ENCODE peak calls at places on chromosomes 5 and 9, in four cellular contexts. D, Q, G and O are unnamed samples.

GRCh38 chr5:109324351-109324750 is 85.4 kb downstream of the PJA2 start:
- DNase-seq in G (no peak), D (no peak), Q (no peak), O (no peak)

GRCh38 chr9:4297795-4298254 is 2.0 kb downstream of the GLIS3 start:
- DNase-seq in Q (no peak), D (peak; percentile 81), G (peak; percentile 17), O (peak; percentile 88)

GRCh38 chr5:11062379-11062778 is 301.3 kb upstream of the DAP start:
- DNase-seq in G (no peak), D (no peak), Q (no peak), O (no peak)

GRCh38 chr9:3887121-3887797 is 361.5 kb upstream of the RFX3 start:
- DNase-seq in G (no peak), D (no peak), Q (no peak), O (no peak)

GRCh38 chr9:116701940-116702642 is 15.0 kb downstream of the TRIM32 start:
- DNase-seq in D (no peak), G (no peak), Q (no peak), O (no peak)

GRCh38 chr9:107489687-107490605 is at the start of gene KLF4:
- DNase-seq in G (peak; percentile 17), Q (peak; percentile 72), D (peak; percentile 93), O (peak; percentile 95)

GRCh38 chr9:81814794-81815464 is 113.3 kb upstream of the SPATA31D4 start:
- DNase-seq in D (no peak), G (no peak), Q (no peak), O (no peak)

GRCh38 chr5:149549461-149550266 is 1.6 kb downstream of the CSNK1A1 start:
- DNase-seq in G (no peak), D (no peak), Q (no peak), O (no peak)

GRCh38 chr9:95014917-95015316 is 288.4 kb downstream of the AOPEP start:
- DNase-seq in D (no peak), Q (no peak), G (no peak), O (no peak)

GRCh38 chr5:135183464-135183863 is 149.4 kb upstream of the PITX1 start:
- DNase-seq in G (no peak), D (no peak), Q (no peak), O (no peak)

GRCh38 chr5:135184646-135185045 is 150.6 kb upstream of the PITX1 start:
- DNase-seq in G (no peak), Q (no peak), D (no peak), O (no peak)

GRCh38 chr5:135181653-135182052 is 147.6 kb upstream of the PITX1 start:
- DNase-seq in G (no peak), Q (no peak), D (no peak), O (no peak)

GRCh38 chr5:135185461-135186075 is 151.5 kb upstream of the PITX1 start:
- DNase-seq in G (no peak), D (no peak), Q (no peak), O (no peak)

DNA sequence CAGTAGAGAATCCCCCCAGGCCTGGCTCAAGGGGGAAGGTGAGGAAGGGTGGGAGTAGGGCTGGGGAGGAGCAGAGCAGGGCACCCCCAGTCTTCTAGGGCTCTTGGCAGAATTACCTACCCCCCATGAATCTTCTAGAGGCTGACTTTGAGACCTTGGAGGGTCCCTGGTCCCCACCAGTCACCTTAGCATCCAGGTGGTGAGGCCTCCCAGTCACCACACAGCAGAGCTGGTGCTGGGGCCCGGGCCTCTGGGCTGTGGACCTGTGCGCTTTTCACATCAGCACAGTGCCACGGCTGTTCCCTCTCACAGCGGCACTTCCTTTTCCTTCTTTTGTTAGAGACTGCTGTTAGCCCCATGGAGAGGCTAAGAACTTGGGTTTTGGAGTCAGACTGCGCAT is 148.6 kb upstream of the PITX1 start:
- DNase-seq in Q (no peak), D (no peak), G (no peak), O (no peak)
- H3K27ac ChIP-seq in Q (no peak overlapping the region), D (no peak overlapping the region), G (no peak overlapping the region), O (no peak overlapping the region)

GRCh38 chr9:35756275-35756742 is 2.2 kb upstream of the MSMP start:
- DNase-seq in G (peak; percentile 73), D (peak; percentile 92), Q (no peak), O (no peak)
- TF ChIP-seq CTCF in G (peak; percentile 77), D (peak; percentile 74), Q (peak; percentile 36), O (peak; percentile 70)

GRCh38 chr9:127806871-127807270 is 4.2 kb downstream of the FPGS start:
- DNase-seq in D (no peak), Q (no peak), G (no peak), O (no peak)

GRCh38 chr9:127805620-127806019 is 2.9 kb downstream of the FPGS start:
- DNase-seq in G (no peak), Q (no peak), D (no peak), O (no peak)

GRCh38 chr9:127801955-127802575 is 617 bp upstream of the FPGS start:
- DNase-seq in Q (no peak), G (no peak), D (no peak), O (no peak)

GRCh38 chr9:127802576-127803443 is at the start of gene FPGS:
- DNase-seq in G (peak; percentile 63), Q (peak; percentile 51), D (peak; percentile 95), O (peak; percentile 70)

GRCh38 chr9:127803507-127804352 is 1.0 kb downstream of the FPGS start:
- DNase-seq in G (no peak), D (no peak), Q (no peak), O (peak; percentile 88)
- H3K27ac ChIP-seq in G (peak overlapping the region; percentile 79), D (peak overlapping the region; percentile 92), Q (peak overlapping the region; percentile 97), O (peak overlapping the region; percentile 92)

GRCh38 chr5:155728146-155728856 is 598.7 kb upstream of the SGCD start:
- DNase-seq in D (peak; percentile 72), Q (no peak), G (no peak), O (no peak)
- TF ChIP-seq CTCF in D (no peak), Q (no peak), G (no peak), O (no peak)

GRCh38 chr5:158716668-158717067 is 383.0 kb downstream of the EBF1 start:
- DNase-seq in D (no peak), G (no peak), Q (no peak), O (no peak)
- H3K27ac ChIP-seq in D (no peak overlapping the region), G (no peak overlapping the region), Q (no peak overlapping the region), O (no peak overlapping the region)

GRCh38 chr9:124497441-124497840 is 9.8 kb downstream of the NR5A1 start:
- DNase-seq in D (no peak), G (no peak), Q (no peak), O (no peak)

GRCh38 chr9:124499214-124499613 is 8.0 kb downstream of the NR5A1 start:
- DNase-seq in Q (no peak), D (peak; percentile 51), G (no peak), O (no peak)

GRCh38 chr9:124500028-124500795 is 7.0 kb downstream of the NR5A1 start:
- DNase-seq in Q (no peak), D (peak; percentile 73), G (no peak), O (no peak)

GRCh38 chr9:124498040-124498439 is 9.2 kb downstream of the NR5A1 start:
- DNase-seq in G (no peak), Q (no peak), D (no peak), O (no peak)

DNA sequence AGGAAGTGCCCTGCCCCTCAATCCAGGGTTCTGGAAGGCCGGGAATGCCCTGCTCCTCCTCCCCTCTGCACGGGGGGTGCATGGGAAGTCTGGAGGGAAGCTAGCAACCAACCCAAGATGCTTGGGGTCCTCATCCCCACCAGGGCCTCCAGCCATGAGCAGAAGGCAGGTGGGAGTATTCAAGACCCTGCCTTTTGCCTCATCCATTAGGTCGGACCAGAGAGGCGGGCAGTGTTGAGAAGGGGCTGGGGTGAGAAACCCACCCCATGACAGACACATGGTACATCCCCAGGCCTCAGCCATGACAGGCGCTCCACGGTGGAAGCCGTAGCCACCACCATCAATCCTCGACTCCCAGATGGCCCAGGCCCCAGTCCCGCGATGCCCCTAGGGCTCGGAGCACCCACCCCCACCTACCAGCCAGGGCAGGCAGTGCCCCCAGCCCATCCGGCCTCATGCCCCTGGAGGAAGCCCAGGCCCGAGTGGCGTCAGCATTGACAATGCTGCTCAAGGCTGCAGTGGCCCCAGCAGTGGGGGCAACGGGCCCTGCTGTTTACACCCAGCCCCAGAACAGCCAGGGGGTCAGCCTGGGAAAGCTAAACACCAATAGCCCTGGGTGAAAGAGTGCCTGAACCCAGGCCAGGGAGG is 8.6 kb downstream of the NR5A1 start:
- DNase-seq in Q (no peak), G (no peak), D (no peak), O (no peak)
- TF ChIP-seq CTCF in Q (no peak), G (no peak), D (no peak), O (no peak)

GRCh38 chr9:98010450-98010849 is 27.3 kb downstream of the ANP32B start:
- DNase-seq in D (no peak), Q (no peak), G (no peak), O (no peak)

GRCh38 chr9:98009437-98009836 is 26.3 kb downstream of the ANP32B start:
- DNase-seq in Q (no peak), D (no peak), G (no peak), O (no peak)

GRCh38 chr9:98008764-98009163 is 25.6 kb downstream of the ANP32B start:
- DNase-seq in D (no peak), Q (no peak), G (no peak), O (no peak)

GRCh38 chr9:98011122-98011521 is 28.0 kb downstream of the ANP32B start:
- DNase-seq in Q (no peak), D (no peak), G (no peak), O (no peak)

DNA sequence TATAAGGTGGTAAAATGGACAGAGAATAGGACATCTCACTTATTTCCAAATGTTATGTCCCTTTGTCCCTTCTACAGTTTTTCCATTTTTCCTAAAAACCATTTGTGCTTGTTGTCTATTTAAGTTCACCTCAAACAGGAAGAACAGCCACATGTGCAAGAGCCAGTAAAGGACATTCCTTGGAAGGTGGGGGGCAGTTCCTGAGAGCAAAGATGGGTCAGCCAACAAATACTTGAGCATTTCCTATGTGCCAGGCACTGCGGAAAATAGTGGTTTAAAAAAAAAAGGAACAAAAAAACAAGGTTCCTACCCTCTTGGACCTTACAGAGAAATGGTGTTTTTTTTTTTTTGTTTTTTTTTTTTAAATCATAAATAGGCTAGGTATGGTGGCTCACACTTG is 26.8 kb downstream of the ANP32B start:
- DNase-seq in Q (no peak), D (no peak), G (no peak), O (peak; percentile 69)
- H3K27ac ChIP-seq in Q (no peak overlapping the region), D (peak overlapping the region; percentile 59), G (no peak overlapping the region), O (peak overlapping the region; percentile 71)

DNA sequence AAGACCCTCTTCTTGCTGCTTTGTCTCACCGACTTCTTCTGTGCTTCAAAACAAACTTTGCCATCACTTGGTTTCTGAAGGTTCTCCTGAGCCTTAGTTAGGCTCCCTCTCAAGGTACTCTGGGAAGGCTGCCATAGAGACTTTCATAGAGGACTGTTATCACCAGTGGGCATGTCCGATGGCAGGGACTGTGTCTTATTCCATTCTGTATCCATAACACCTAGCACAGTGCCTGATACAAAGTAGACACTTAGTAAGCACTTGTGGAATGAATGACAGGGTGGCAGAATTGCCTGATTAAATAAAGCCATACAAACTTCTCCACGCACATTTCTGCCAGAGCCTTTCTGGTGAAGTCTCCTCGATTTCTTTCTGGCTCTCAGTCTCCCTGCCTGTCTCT is 32.7 kb downstream of the AGXT2 start:
- DNase-seq in D (no peak), G (no peak), Q (no peak), O (no peak)
- TF ChIP-seq CTCF in D (no peak), G (no peak), Q (no peak), O (no peak)

DNA sequence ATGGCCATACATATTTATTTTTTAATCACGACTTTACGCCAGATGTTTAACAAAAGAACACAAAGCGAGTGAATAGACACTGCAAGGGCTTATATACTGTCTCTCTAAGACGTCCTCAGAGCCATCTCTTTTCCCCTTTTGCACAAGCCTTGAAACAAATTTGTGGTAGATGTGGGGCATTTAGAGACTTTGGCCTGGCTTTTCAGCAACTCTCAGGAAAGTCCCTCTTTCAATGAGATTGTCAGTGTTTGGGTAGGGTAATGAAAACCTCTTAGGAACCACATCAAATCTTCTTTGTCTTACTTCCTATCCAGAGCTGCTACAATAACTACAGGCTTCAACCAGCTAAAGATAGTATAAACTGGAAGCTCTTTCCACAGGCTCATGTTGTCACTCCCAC is 380.0 kb downstream of the ANXA1 start:
- DNase-seq in G (no peak), D (no peak), Q (no peak), O (no peak)
- H3K27ac ChIP-seq in G (no peak overlapping the region), D (no peak overlapping the region), Q (no peak overlapping the region), O (no peak overlapping the region)